ENCODE peak calls at places on chromosomes 13 and 19, in six cellular contexts. H is activated CD4-positive, alpha-beta T cell treated with anti-CD3 and anti-CD28 coated beads, Interleukin-2, amount 50 U/mL, for 1 hour; V is ureter; T is HuH-7; S is NCI-H2107; D is activated T-helper 1 cell treated with anti-CD3 and anti-CD28 coated beads, Interleukin-12 subunit alpha, Interleukin-12 subunit beta, Interleukin-2, Interleukin-4 antibody, amounts not matched to agents 30 ng/mL and 10 ng/mL and 1 ng/mL, durations not matched to agents 14 hours and 24 hours and 36 hours. L is an unnamed sample.

GRCh38 chr13:50635504-50635903 is 208.0 kb downstream of the DLEU7 start:
- DNase-seq in S (no peak), V (peak; percentile 58), H (no peak), T (no peak), D (no peak), L (no peak)

GRCh38 chr13:110869231-110869804 is 45.6 kb downstream of the ANKRD10 start:
- DNase-seq in V (no peak), T (no peak), H (no peak), S (no peak), D (no peak), L (no peak)

GRCh38 chr13:83940742-83941141 is 58.5 kb upstream of the SLITRK1 start:
- DNase-seq in T (no peak), S (no peak), H (no peak), D (no peak), V (no peak), L (no peak)

GRCh38 chr19:49662011-49662410 is 3.6 kb downstream of the IRF3 start:
- DNase-seq in H (no peak), S (no peak), V (no peak), T (no peak), D (no peak), L (no peak)

GRCh38 chr19:40583283-40583682 is 6.6 kb downstream of the SHKBP1 start:
- DNase-seq in H (no peak), S (no peak), T (no peak), D (no peak), V (no peak), L (no peak)

GRCh38 chr19:3692141-3693029 is 7.9 kb downstream of the PIP5K1C start:
- DNase-seq in D (no peak), V (no peak), S (no peak), H (peak; percentile 63), T (peak; percentile 77), L (peak; percentile 50)

GRCh38 chr13:63855457-63856118 is 2439.9 kb upstream of the PCDH20 start:
- DNase-seq in D (no peak), T (peak; percentile 21), V (no peak), S (no peak), H (no peak), L (no peak)

GRCh38 chr13:39273953-39274352 is 235.7 kb downstream of the NHLRC3 start:
- DNase-seq in H (no peak), D (no peak), S (peak; percentile 19), V (no peak), T (no peak), L (no peak)

GRCh38 chr19:38213911-38214625 is 10.0 kb downstream of the DPF1 start:
- DNase-seq in T (no peak), D (peak; percentile 58), H (peak; percentile 58), V (no peak), S (no peak), L (peak; percentile 68)

GRCh38 chr19:15635016-15635805 is 5.5 kb upstream of the CYP4F3 start:
- DNase-seq in T (no peak), D (no peak), H (no peak), S (no peak), V (no peak), L (no peak)

GRCh38 chr13:102903659-102904407 is 58.0 kb downstream of the ERCC5 start:
- DNase-seq in V (no peak), S (no peak), D (no peak), H (no peak), T (no peak), L (no peak)

GRCh38 chr19:34327851-34328250 is 37.1 kb upstream of the GPI start:
- DNase-seq in S (no peak), V (no peak), D (no peak), T (no peak), H (no peak), L (no peak)

L was measured in activated CD4-positive, alpha-beta memory T cell treated with anti-CD3 and anti-CD28 coated beads, Interleukin-2, amount 10 ng/mL, durations not matched to agents 7 days and 5 days.